ENCODE peak calls at places on chromosomes 5 and 9, in seven cellular contexts. W is keratinocyte, P is HEK293T, M is endodermal cell, H is T-helper 1 cell, Q is AML-193, X is neuronal stem cell. O is an unnamed sample.

GRCh38 chr5:136192526-136193395 is at the start of gene SMIM32:
- DNase-seq in W (no peak), Q (no peak), M (peak), H (no peak), X (peak), P (no peak), O (peak)

GRCh38 chr9:111974092-111974681 is 77.6 kb downstream of the UGCG start:
- DNase-seq in P (peak), H (no peak), M (no peak), Q (no peak), W (no peak), X (no peak), O (peak)

GRCh38 chr5:69024241-69024651 is 69.6 kb upstream of the SLC30A5 start:
- DNase-seq in P (peak), H (no peak), M (peak), X (peak), W (peak), Q (peak), O (peak)

GRCh38 chr5:38660194-38660668 is 103.8 kb upstream of the LIFR start:
- DNase-seq in P (peak), X (peak), H (no peak), Q (no peak), W (no peak), M (peak), O (peak)

GRCh38 chr9:91334053-91334452 is 27.7 kb downstream of the AUH start:
- DNase-seq in Q (no peak), X (no peak), W (no peak), P (peak), M (no peak), H (no peak), O (no peak)

GRCh38 chr5:57831090-57831489 is 348.5 kb upstream of the ACTBL2 start:
- DNase-seq in M (no peak), P (no peak), Q (no peak), W (no peak), X (no peak), H (no peak), O (no peak)

GRCh38 chr5:110165366-110165765 is 475.6 kb downstream of the MAN2A1 start:
- DNase-seq in M (no peak), X (no peak), P (no peak), W (no peak), Q (no peak), H (no peak), O (no peak)

GRCh38 chr9:136617746-136618577 is 44.8 kb upstream of the EGFL7 start:
- DNase-seq in P (no peak), W (no peak), Q (no peak), H (no peak), M (no peak), X (no peak), O (no peak)

GRCh38 chr9:109016132-109016531 is 2.8 kb upstream of the CTNNAL1 start:
- DNase-seq in Q (no peak), W (no peak), H (no peak), P (no peak), M (no peak), X (no peak), O (no peak)